ENCODE peak calls at places on chromosome 12, in five cellular contexts. U is GM20000, I is fibroblast of pulmonary artery, Y is endothelial cell of umbilical vein, E is fibroblast of mammary gland. O is an unnamed sample.

GRCh38 chr12:110796952-110797351 is 49.8 kb upstream of the CCDC63 start:
- DNase-seq in U (no peak), I (no peak), Y (no peak), E (no peak), O (no peak)

GRCh38 chr12:24109381-24110039 is 160.0 kb upstream of the SOX5 start:
- DNase-seq in U (peak), I (peak), Y (peak), E (peak), O (no peak)

GRCh38 chr12:62517887-62518286 is 51.3 kb downstream of the MON2 start:
- DNase-seq in U (no peak), I (no peak), Y (no peak), E (no peak), O (no peak)

GRCh38 chr12:49538740-49539403 is at the start of gene KCNH3:
- DNase-seq in U (peak), I (peak), Y (peak), E (peak), O (peak)

GRCh38 chr12:39912211-39912980 is 193.5 kb downstream of the SLC2A13 start:
- DNase-seq in U (no peak), I (no peak), Y (no peak), E (no peak), O (no peak)

GRCh38 chr12:94545937-94546771 is 86.5 kb upstream of the CEP83 start:
- DNase-seq in U (peak), I (peak), Y (peak), E (peak), O (peak)

GRCh38 chr12:52139579-52140062 is 52.2 kb downstream of the KRT80 start:
- DNase-seq in U (no peak), I (no peak), Y (no peak), E (no peak), O (peak)

GRCh38 chr12:101795013-101795412 is 35.7 kb downstream of the GNPTAB start:
- DNase-seq in U (no peak), I (no peak), Y (no peak), E (no peak), O (peak)

GRCh38 chr12:115354007-115354452 is 670.1 kb upstream of the TBX3 start:
- DNase-seq in U (no peak), I (peak), Y (peak), E (peak), O (peak)

GRCh38 chr12:16184691-16185090 is 92.8 kb downstream of the SLC15A5 start:
- DNase-seq in U (no peak), I (no peak), Y (no peak), E (no peak), O (no peak)

GRCh38 chr12:121518656-121519055 is 62.2 kb downstream of the KDM2B start:
- DNase-seq in U (no peak), I (no peak), Y (no peak), E (no peak), O (no peak)

GRCh38 chr12:13864081-13864673 is 117.2 kb downstream of the GRIN2B start:
- DNase-seq in U (peak), I (peak), Y (peak), E (peak), O (peak)

GRCh38 chr12:57490126-57490525 is 2.3 kb downstream of the MARS1 start:
- DNase-seq in U (no peak), I (no peak), Y (no peak), E (no peak), O (no peak)

GRCh38 chr12:81078469-81079196 is 754 bp downstream of the ACSS3 start:
- DNase-seq in U (no peak), I (peak), Y (peak), E (peak), O (no peak)

GRCh38 chr12:127282786-127283565 is 984.0 kb upstream of the TMEM132C start:
- DNase-seq in U (no peak), I (no peak), Y (no peak), E (no peak), O (no peak)

GRCh38 chr12:47411961-47412360 is 293.9 kb downstream of the RPAP3 start:
- DNase-seq in U (no peak), I (no peak), Y (no peak), E (no peak), O (no peak)

GRCh38 chr12:77042834-77043233 is 22.5 kb downstream of the E2F7 start:
- DNase-seq in U (no peak), I (no peak), Y (no peak), E (no peak), O (no peak)

GRCh38 chr12:77045183-77045582 is 20.2 kb downstream of the E2F7 start:
- DNase-seq in U (no peak), I (no peak), Y (no peak), E (no peak), O (no peak)

GRCh38 chr12:77049767-77050353 is 15.5 kb downstream of the E2F7 start:
- DNase-seq in U (peak), I (peak), Y (peak), E (peak), O (peak)

GRCh38 chr12:77053259-77053658 is 12.1 kb downstream of the E2F7 start:
- DNase-seq in U (no peak), I (peak), Y (no peak), E (no peak), O (no peak)

GRCh38 chr12:77047341-77048202 is 17.8 kb downstream of the E2F7 start:
- DNase-seq in U (no peak), I (no peak), Y (no peak), E (no peak), O (no peak)
- TF ChIP-seq CTCF in U (no peak), I (no peak), Y (no peak), E (no peak), O (no peak)

GRCh38 chr12:59500335-59500734 is 95.5 kb upstream of the SLC16A7 start:
- DNase-seq in U (no peak), I (no peak), Y (no peak), E (no peak), O (no peak)

GRCh38 chr12:59499774-59500173 is 96.1 kb upstream of the SLC16A7 start:
- DNase-seq in U (peak), I (no peak), Y (no peak), E (no peak), O (no peak)

DNA sequence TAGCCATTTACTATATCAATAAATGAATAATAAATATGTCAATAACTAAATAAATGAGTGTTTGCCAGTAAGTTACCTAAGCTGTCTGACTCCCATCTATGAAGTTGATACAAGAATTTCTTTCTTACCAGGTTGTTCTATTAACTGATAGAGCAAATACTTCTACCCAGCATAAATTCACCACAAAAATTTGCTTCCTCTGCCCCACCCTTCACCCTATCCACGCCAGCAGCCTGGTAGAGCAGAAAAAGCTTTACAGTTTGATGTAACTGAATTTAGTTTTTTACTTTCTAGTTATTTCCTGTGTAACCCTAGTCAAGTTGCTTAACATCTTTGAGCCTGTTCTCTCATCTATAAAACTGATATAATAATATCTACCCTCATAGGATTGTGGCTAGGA is 94.9 kb upstream of the SLC16A7 start:
- DNase-seq in U (no peak), I (no peak), Y (no peak), E (no peak), O (no peak)
- TF ChIP-seq CTCF in U (no peak), I (no peak), Y (no peak), E (no peak), O (no peak)

GRCh38 chr12:34294671-34295365 is 272.5 kb downstream of the ALG10 start:
- DNase-seq in U (no peak), I (no peak), Y (no peak), E (no peak), O (no peak)
- TF ChIP-seq CTCF in U (no peak), I (no peak), Y (no peak), E (no peak), O (no peak)

DNA sequence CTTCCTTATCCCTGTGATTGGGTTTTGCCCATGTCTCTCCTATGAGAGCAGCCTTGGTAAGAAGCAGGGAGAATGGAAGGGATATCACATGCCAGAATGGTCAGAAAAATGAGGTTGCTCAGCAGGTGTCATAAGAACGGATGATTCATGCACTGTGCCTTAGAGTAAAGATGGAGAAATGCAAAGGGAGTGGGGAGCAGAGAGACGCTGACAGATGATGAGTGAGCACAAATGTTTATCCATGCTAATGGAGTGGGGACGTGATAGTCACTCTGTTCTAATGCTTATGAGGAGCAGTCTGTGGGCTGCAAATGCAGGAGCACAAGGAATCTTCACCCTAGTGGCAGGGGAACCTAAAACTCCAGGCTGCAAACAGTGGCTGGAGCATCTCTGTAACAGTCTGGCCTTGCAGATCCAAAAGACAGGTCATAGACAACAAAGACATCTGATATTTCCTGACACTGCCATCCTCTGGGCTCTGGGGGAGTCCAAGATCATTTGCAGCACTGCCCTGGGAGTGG is 243.2 kb downstream of the CACNA1C start:
- DNase-seq in U (no peak), I (no peak), Y (no peak), E (peak), O (no peak)
- TF ChIP-seq CTCF in U (no peak), I (no peak), Y (no peak), E (peak), O (no peak)